ENCODE peak calls at places on chromosomes 12 and 14, in seven cellular contexts. R is HepG2, L is HCT116, P is WTC11, Y is K562, W is H1, V is GM12878. I is an unnamed sample.

GRCh38 chr12:124684971-124685688 is 117.7 kb upstream of the NCOR2 start:
- DNase-seq in L (no peak), Y (no peak), V (no peak), R (no peak), P (no peak), W (no peak), I (no peak)

GRCh38 chr14:102985665-102986064 is 63.2 kb downstream of the AMN start:
- DNase-seq in V (peak; percentile 60), P (no peak), Y (no peak), W (no peak), L (no peak), R (no peak), I (no peak)

GRCh38 chr14:77549451-77549850 is 50.8 kb upstream of the ISM2 start:
- DNase-seq in V (no peak), L (no peak), Y (no peak), R (no peak), P (no peak), W (no peak), I (no peak)

GRCh38 chr12:1936406-1937320 is 18.2 kb upstream of the CACNA2D4 start:
- DNase-seq in V (no peak), L (no peak), R (no peak), W (no peak), P (no peak), Y (no peak), I (no peak)

GRCh38 chr12:80697270-80697887 is 10.1 kb upstream of the MYF6 start:
- DNase-seq in P (no peak), V (no peak), W (no peak), L (no peak), Y (no peak), R (no peak), I (no peak)

GRCh38 chr14:96584199-96584906 is 82.2 kb downstream of the PAPOLA start:
- DNase-seq in L (peak; percentile 33), V (no peak), W (peak; percentile 43), Y (peak; percentile 72), P (peak; percentile 86), R (peak; percentile 65), I (peak; percentile 81)

GRCh38 chr12:51958542-51958941 is 7.0 kb downstream of the ACVR1B start:
- DNase-seq in P (no peak), W (no peak), V (no peak), R (no peak), L (no peak), Y (no peak), I (no peak)

GRCh38 chr12:6264402-6265037 is 46.0 kb upstream of the PLEKHG6 start:
- DNase-seq in P (no peak), R (no peak), W (no peak), L (no peak), Y (no peak), V (no peak), I (no peak)

GRCh38 chr14:99779751-99780150 is 13.5 kb upstream of the EML1 start:
- DNase-seq in P (no peak), L (no peak), V (no peak), Y (no peak), W (no peak), R (no peak), I (no peak)

GRCh38 chr14:55221186-55221585 is 29.8 kb upstream of the DLGAP5 start:
- DNase-seq in W (no peak), V (no peak), L (no peak), R (no peak), Y (no peak), P (no peak), I (no peak)

GRCh38 chr14:100557658-100558057 is 29.6 kb downstream of the BEGAIN start:
- DNase-seq in P (no peak), R (no peak), V (no peak), W (no peak), L (no peak), Y (no peak), I (no peak)

GRCh38 chr12:124284368-124284767 is 10.5 kb upstream of the RFLNA start:
- DNase-seq in R (no peak), L (no peak), W (no peak), V (no peak), Y (no peak), P (no peak), I (no peak)

GRCh38 chr14:22556021-22556989 is 32.7 kb downstream of the DAD1 start:
- DNase-seq in R (no peak), P (no peak), W (no peak), V (peak; percentile 98), Y (peak; percentile 58), L (no peak), I (no peak)

GRCh38 chr14:81980601-81981310 is 447.1 kb upstream of the SEL1L start:
- DNase-seq in R (peak; percentile 25), P (no peak), V (no peak), Y (no peak), L (no peak), W (no peak), I (no peak)

GRCh38 chr12:121534495-121535148 is 46.2 kb downstream of the KDM2B start:
- DNase-seq in L (no peak), P (peak; percentile 51), W (peak; percentile 31), R (no peak), V (no peak), Y (no peak), I (no peak)

GRCh38 chr14:50812856-50813543 is 18.0 kb downstream of the NIN start:
- DNase-seq in V (no peak), W (no peak), R (no peak), L (no peak), P (no peak), Y (no peak), I (no peak)

GRCh38 chr12:123483602-123484273 is 25.8 kb downstream of the SNRNP35 start:
- DNase-seq in P (no peak), L (no peak), R (no peak), W (no peak), V (no peak), Y (no peak), I (no peak)

GRCh38 chr14:103065861-103066260 is 8.5 kb upstream of the CDC42BPB start:
- DNase-seq in Y (no peak), W (no peak), R (no peak), V (no peak), L (no peak), P (no peak), I (no peak)

GRCh38 chr12:110498984-110499706 is 2.8 kb downstream of the VPS29 start:
- DNase-seq in V (no peak), P (no peak), Y (no peak), R (peak; percentile 10), L (no peak), W (no peak), I (no peak)

GRCh38 chr12:11578461-11578993 is 70.9 kb upstream of the ETV6 start:
- DNase-seq in R (no peak), P (no peak), L (no peak), W (no peak), Y (no peak), V (peak; percentile 80), I (no peak)

GRCh38 chr12:47408171-47408871 is 297.5 kb downstream of the RPAP3 start:
- DNase-seq in V (peak; percentile 40), R (peak; percentile 6), L (peak; percentile 19), P (peak; percentile 34), W (no peak), Y (no peak), I (no peak)

GRCh38 chr14:104102282-104102914 is 16.9 kb downstream of the ASPG start:
- DNase-seq in V (no peak), R (no peak), Y (no peak), W (no peak), P (no peak), L (no peak), I (no peak)
- TF ChIP-seq SP1 in V (no peak), R (no peak), Y (no peak), W (no peak), P (no peak), L (no peak), I (no peak)

GRCh38 chr14:29928342-29928640 is 644 bp upstream of the PRKD1 start:
- DNase-seq in Y (no peak), W (no peak), P (peak; percentile 16), V (no peak), L (no peak), R (no peak), I (no peak)
- TF ChIP-seq SP1 in Y (no peak), W (no peak), P (no peak), V (no peak), L (no peak), R (no peak), I (no peak)

DNA sequence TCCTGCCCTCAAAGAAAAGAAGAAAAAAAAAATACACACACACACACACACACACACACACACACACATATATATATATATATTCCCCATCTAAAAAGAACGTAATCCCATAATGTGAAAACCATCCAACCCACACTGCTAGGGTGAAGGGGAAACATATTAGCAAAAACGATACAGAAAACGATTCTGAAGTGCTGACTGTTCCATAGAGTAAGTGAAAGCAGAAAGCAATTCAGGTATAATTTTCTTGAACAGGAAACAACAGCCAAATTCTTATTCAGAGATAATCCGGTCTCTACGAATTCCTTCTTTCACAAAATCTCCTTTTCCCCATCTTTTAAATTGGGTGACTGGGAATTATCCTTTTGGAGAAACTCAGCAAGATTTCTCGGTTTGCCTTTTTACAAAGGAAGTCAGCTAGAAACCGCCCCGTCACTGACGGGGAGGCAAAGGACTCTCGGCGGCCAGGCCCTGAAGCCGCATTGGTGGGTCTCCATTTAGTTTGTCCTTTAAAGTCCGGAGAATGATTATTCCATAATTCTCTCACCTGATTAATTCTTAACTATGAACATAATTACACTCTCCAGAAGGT is 393.4 kb downstream of the NOVA1 start:
- DNase-seq in W (no peak), V (no peak), P (no peak), R (no peak), L (no peak), Y (no peak), I (no peak)
- TF ChIP-seq SP1 in W (no peak), V (no peak), P (no peak), R (no peak), L (no peak), Y (no peak), I (no peak)

GRCh38 chr14:91115986-91116385 is 2.1 kb downstream of the DGLUCY start:
- DNase-seq in W (no peak), L (no peak), P (no peak), R (no peak), V (no peak), Y (no peak), I (no peak)

GRCh38 chr14:91114079-91115065 is 499 bp downstream of the DGLUCY start:
- DNase-seq in L (peak; percentile 68), R (peak; percentile 79), Y (peak; percentile 77), V (peak; percentile 86), P (peak; percentile 87), W (peak; percentile 81), I (no peak)

GRCh38 chr14:91111443-91111842 is 2.4 kb upstream of the DGLUCY start:
- DNase-seq in L (no peak), P (no peak), V (no peak), W (no peak), Y (no peak), R (no peak), I (no peak)

GRCh38 chr14:91112172-91112571 is 1.7 kb upstream of the DGLUCY start:
- DNase-seq in W (no peak), P (no peak), V (no peak), R (no peak), L (no peak), Y (no peak), I (no peak)

GRCh38 chr14:91113829-91114078 is at the start of gene DGLUCY:
- DNase-seq in Y (no peak), W (no peak), V (no peak), P (no peak), R (no peak), L (no peak), I (peak; percentile 82)
- TF ChIP-seq SP1 in Y (no peak), W (no peak), V (no peak), P (peak; percentile 13), R (no peak), L (peak; percentile 58), I (no peak)

I was measured in HEK293T.